ENCODE peak calls at places on chromosomes 13 and 19, in five cellular contexts. One of them, this sample, is unnamed.

GRCh38 chr13:99983401-99984133 is 2.0 kb downstream of the ZIC2 start:
- DNase-seq in psoas muscle: no peak
- DNase-seq in ACHN: no peak
- DNase-seq in tibial nerve: no peak
- DNase-seq in ELF-1: peak; percentile 58
- DNase-seq in this sample: peak; percentile 57

GRCh38 chr13:21849323-21849722 is 178.4 kb downstream of the FGF9 start:
- DNase-seq in psoas muscle: no peak
- DNase-seq in ACHN: peak; percentile 31
- DNase-seq in tibial nerve: no peak
- DNase-seq in ELF-1: peak; percentile 30
- DNase-seq in this sample: peak; percentile 48

GRCh38 chr13:80454245-80454644 is 113.3 kb upstream of the SPRY2 start:
- DNase-seq in psoas muscle: no peak
- DNase-seq in ACHN: no peak
- DNase-seq in tibial nerve: no peak
- DNase-seq in ELF-1: no peak
- DNase-seq in this sample: no peak

GRCh38 chr13:59358014-59358413 is 805.7 kb downstream of the DIAPH3 start:
- DNase-seq in psoas muscle: no peak
- DNase-seq in ACHN: no peak
- DNase-seq in tibial nerve: no peak
- DNase-seq in ELF-1: peak; percentile 34
- DNase-seq in this sample: no peak

GRCh38 chr19:48274173-48274572 is 4.3 kb downstream of the ZNF114 start:
- DNase-seq in psoas muscle: no peak
- DNase-seq in ACHN: no peak
- DNase-seq in tibial nerve: no peak
- DNase-seq in ELF-1: no peak
- DNase-seq in this sample: peak; percentile 45

GRCh38 chr13:45305079-45305478 is 35.9 kb downstream of the TPT1 start:
- DNase-seq in psoas muscle: no peak
- DNase-seq in ACHN: no peak
- DNase-seq in tibial nerve: no peak
- DNase-seq in ELF-1: no peak
- DNase-seq in this sample: no peak

GRCh38 chr13:51998723-51999471 is 12.4 kb downstream of the ATP7B start:
- DNase-seq in psoas muscle: no peak
- DNase-seq in ACHN: no peak
- DNase-seq in tibial nerve: no peak
- DNase-seq in ELF-1: peak; percentile 66
- DNase-seq in this sample: no peak

GRCh38 chr13:51772781-51773180 is 31.2 kb downstream of the DHRS12 start:
- DNase-seq in psoas muscle: no peak
- DNase-seq in ACHN: no peak
- DNase-seq in tibial nerve: no peak
- DNase-seq in ELF-1: no peak
- DNase-seq in this sample: no peak

GRCh38 chr13:50474094-50474654 is 369.3 kb downstream of the DLEU7 start:
- DNase-seq in psoas muscle: no peak
- DNase-seq in ACHN: no peak
- DNase-seq in tibial nerve: no peak
- DNase-seq in ELF-1: no peak
- DNase-seq in this sample: no peak

GRCh38 chr19:42174188-42174587 is 41.9 kb upstream of the POU2F2 start:
- DNase-seq in psoas muscle: no peak
- DNase-seq in ACHN: no peak
- DNase-seq in tibial nerve: no peak
- DNase-seq in ELF-1: no peak
- DNase-seq in this sample: no peak

GRCh38 chr13:75705395-75705794 is 69.3 kb downstream of the LMO7 start:
- DNase-seq in psoas muscle: no peak
- DNase-seq in ACHN: no peak
- DNase-seq in tibial nerve: no peak
- DNase-seq in ELF-1: no peak
- DNase-seq in this sample: peak; percentile 89

GRCh38 chr19:50051964-50052363 is 26.2 kb downstream of the ZNF473 start:
- DNase-seq in psoas muscle: no peak
- DNase-seq in ACHN: no peak
- DNase-seq in tibial nerve: no peak
- DNase-seq in ELF-1: no peak
- DNase-seq in this sample: no peak

GRCh38 chr19:27777726-27778125 is 1435.2 kb downstream of the UQCRFS1 start:
- DNase-seq in psoas muscle: no peak
- DNase-seq in ACHN: no peak
- DNase-seq in tibial nerve: no peak
- DNase-seq in ELF-1: no peak
- DNase-seq in this sample: no peak

GRCh38 chr13:28045861-28046260 is 54.5 kb downstream of the FLT3 start:
- DNase-seq in psoas muscle: no peak
- DNase-seq in ACHN: no peak
- DNase-seq in tibial nerve: no peak
- DNase-seq in ELF-1: peak; percentile 40
- DNase-seq in this sample: no peak

GRCh38 chr13:22937241-22937640 is 243.5 kb upstream of the SGCG start:
- DNase-seq in psoas muscle: no peak
- DNase-seq in ACHN: no peak
- DNase-seq in tibial nerve: no peak
- DNase-seq in ELF-1: no peak
- DNase-seq in this sample: no peak

GRCh38 chr19:57348136-57348535 is 2.9 kb upstream of the ZNF304 start:
- DNase-seq in psoas muscle: no peak
- DNase-seq in ACHN: no peak
- DNase-seq in tibial nerve: no peak
- DNase-seq in ELF-1: no peak
- DNase-seq in this sample: peak; percentile 83

GRCh38 chr19:46830864-46831263 is 19.8 kb downstream of the AP2S1 start:
- DNase-seq in psoas muscle: no peak
- DNase-seq in ACHN: no peak
- DNase-seq in tibial nerve: no peak
- DNase-seq in ELF-1: no peak
- DNase-seq in this sample: no peak

GRCh38 chr19:14106840-14107239 is 10.7 kb downstream of the PRKACA start:
- DNase-seq in psoas muscle: no peak
- DNase-seq in ACHN: no peak
- DNase-seq in tibial nerve: no peak
- DNase-seq in ELF-1: no peak
- DNase-seq in this sample: no peak

GRCh38 chr19:39434123-39435076 is 1.3 kb downstream of the RPS16 start:
- DNase-seq in psoas muscle: no peak
- DNase-seq in ACHN: no peak
- DNase-seq in tibial nerve: no peak
- DNase-seq in ELF-1: no peak
- DNase-seq in this sample: peak; percentile 57

GRCh38 chr13:59710995-59711701 is 452.6 kb downstream of the DIAPH3 start:
- DNase-seq in psoas muscle: no peak
- DNase-seq in ACHN: no peak
- DNase-seq in tibial nerve: no peak
- DNase-seq in ELF-1: no peak
- DNase-seq in this sample: no peak

GRCh38 chr19:15115762-15116615 is 8.8 kb downstream of the SYDE1 start:
- DNase-seq in psoas muscle: no peak
- DNase-seq in ACHN: no peak
- DNase-seq in tibial nerve: no peak
- DNase-seq in ELF-1: no peak
- DNase-seq in this sample: no peak

GRCh38 chr13:60164490-60164889 is 762 bp upstream of the DIAPH3 start:
- DNase-seq in psoas muscle: no peak
- DNase-seq in ACHN: peak; percentile 14
- DNase-seq in tibial nerve: no peak
- DNase-seq in ELF-1: peak; percentile 43
- DNase-seq in this sample: peak; percentile 38

GRCh38 chr13:99892189-99892588 is 79.4 kb downstream of the ZIC5 start:
- DNase-seq in psoas muscle: no peak
- DNase-seq in ACHN: no peak
- DNase-seq in tibial nerve: no peak
- DNase-seq in ELF-1: peak; percentile 69
- DNase-seq in this sample: no peak

GRCh38 chr13:110820311-110820710 is 94.6 kb downstream of the ANKRD10 start:
- DNase-seq in psoas muscle: no peak
- DNase-seq in ACHN: no peak
- DNase-seq in tibial nerve: no peak
- DNase-seq in ELF-1: no peak
- DNase-seq in this sample: no peak

GRCh38 chr13:31749929-31750328 is 10.6 kb downstream of the RXFP2 start:
- DNase-seq in psoas muscle: no peak
- DNase-seq in ACHN: peak; percentile 37
- DNase-seq in tibial nerve: no peak
- DNase-seq in ELF-1: no peak
- DNase-seq in this sample: peak; percentile 94

GRCh38 chr13:110262082-110262436 is 44.9 kb downstream of the COL4A1 start:
- DNase-seq in psoas muscle: no peak
- DNase-seq in ACHN: no peak
- DNase-seq in tibial nerve: no peak
- DNase-seq in ELF-1: no peak
- DNase-seq in this sample: no peak

GRCh38 chr13:108929532-108929931 is 300.1 kb downstream of the MYO16 start:
- DNase-seq in psoas muscle: no peak
- DNase-seq in ACHN: no peak
- DNase-seq in tibial nerve: no peak
- DNase-seq in ELF-1: no peak
- DNase-seq in this sample: peak; percentile 33

GRCh38 chr13:31998131-31998530 is 33.4 kb upstream of the FRY start:
- DNase-seq in psoas muscle: no peak
- DNase-seq in ACHN: no peak
- DNase-seq in tibial nerve: no peak
- DNase-seq in ELF-1: peak; percentile 14
- DNase-seq in this sample: no peak

GRCh38 chr19:46606019-46606418 is 4.9 kb downstream of the CALM3 start:
- DNase-seq in psoas muscle: no peak
- DNase-seq in ACHN: no peak
- DNase-seq in tibial nerve: no peak
- DNase-seq in ELF-1: no peak
- DNase-seq in this sample: no peak

GRCh38 chr13:80339841-80340642 is 884 bp downstream of the SPRY2 start:
- DNase-seq in psoas muscle: peak; percentile 55
- DNase-seq in ACHN: peak; percentile 41
- DNase-seq in tibial nerve: peak; percentile 36
- DNase-seq in ELF-1: peak; percentile 55
- DNase-seq in this sample: peak; percentile 75

GRCh38 chr19:2645816-2646215 is 56.7 kb downstream of the GNG7 start:
- DNase-seq in psoas muscle: no peak
- DNase-seq in ACHN: no peak
- DNase-seq in tibial nerve: no peak
- DNase-seq in ELF-1: no peak
- DNase-seq in this sample: no peak

GRCh38 chr19:29666634-29667389 is 1.6 kb downstream of the PLEKHF1 start:
- DNase-seq in psoas muscle: peak; percentile 82
- DNase-seq in ACHN: peak; percentile 63
- DNase-seq in tibial nerve: peak; percentile 70
- DNase-seq in ELF-1: peak; percentile 81
- DNase-seq in this sample: peak; percentile 89

GRCh38 chr19:49118565-49119410 is at the start of gene C19orf73:
- DNase-seq in psoas muscle: peak; percentile 95
- DNase-seq in ACHN: peak; percentile 89
- DNase-seq in tibial nerve: peak; percentile 85
- DNase-seq in ELF-1: peak; percentile 95
- DNase-seq in this sample: peak; percentile 98

GRCh38 chr13:25886438-25887214 is 165.2 kb downstream of the SHISA2 start:
- DNase-seq in psoas muscle: no peak
- DNase-seq in ACHN: peak; percentile 58
- DNase-seq in tibial nerve: no peak
- DNase-seq in ELF-1: no peak
- DNase-seq in this sample: peak; percentile 42

GRCh38 chr19:925087-925911 is 536 bp upstream of the ARID3A start:
- DNase-seq in psoas muscle: peak; percentile 82
- DNase-seq in ACHN: peak; percentile 79
- DNase-seq in tibial nerve: peak; percentile 71
- DNase-seq in ELF-1: peak; percentile 88
- DNase-seq in this sample: peak; percentile 88

GRCh38 chr13:86846501-86846900 is 824.7 kb upstream of the SLITRK5 start:
- DNase-seq in psoas muscle: no peak
- DNase-seq in ACHN: no peak
- DNase-seq in tibial nerve: no peak
- DNase-seq in ELF-1: no peak
- DNase-seq in this sample: no peak

This sample was measured in GM23248.